ENCODE peak calls at places on chromosome 4, in five cellular contexts. N is Right ventricle myocardium superior, G is tibial artery, K is EH, O is occipital lobe. Z is an unnamed sample.
A peak's percentile ranks its signal among the peaks of the same experiment; 100 is the strongest.

GRCh38 chr4:163473130-163473529 is 424 bp downstream of the TKTL2 start:
- DNase-seq in N (no peak), G (no peak), K (no peak), O (no peak), Z (no peak)

GRCh38 chr4:120724656-120725055 is 197.9 kb downstream of the PRDM5 start:
- DNase-seq in N (no peak), G (no peak), K (no peak), O (no peak), Z (no peak)

GRCh38 chr4:17932041-17932440 is 89.5 kb downstream of the LCORL start:
- DNase-seq in N (no peak), G (no peak), K (no peak), O (no peak), Z (no peak)

GRCh38 chr4:152540293-152540674 is 4.4 kb upstream of the FBXW7 start:
- DNase-seq in N (no peak), G (no peak), K (no peak), O (no peak), Z (no peak)

GRCh38 chr4:118086334-118086733 is 52.0 kb downstream of the NDST3 start:
- DNase-seq in N (no peak), G (no peak), K (peak; percentile 70), O (no peak), Z (no peak)

GRCh38 chr4:144374065-144374464 is 233.5 kb upstream of the GYPA start:
- DNase-seq in N (no peak), G (no peak), K (no peak), O (no peak), Z (no peak)

GRCh38 chr4:112855058-112855457 is 194.4 kb upstream of the ANK2 start:
- DNase-seq in N (no peak), G (no peak), K (no peak), O (peak; percentile 15), Z (no peak)

GRCh38 chr4:7462509-7462971 is 27.8 kb upstream of the PSAPL1 start:
- DNase-seq in N (peak; percentile 56), G (no peak), K (peak; percentile 25), O (peak; percentile 37), Z (no peak)

GRCh38 chr4:114497116-114497515 is 101.5 kb upstream of the UGT8 start:
- DNase-seq in N (no peak), G (no peak), K (no peak), O (no peak), Z (no peak)

GRCh38 chr4:187903700-187904099 is 91.9 kb upstream of the ZFP42 start:
- DNase-seq in N (no peak), G (no peak), K (peak; percentile 77), O (no peak), Z (no peak)

GRCh38 chr4:108483077-108483476 is 137.3 kb upstream of the RPL34 start:
- DNase-seq in N (no peak), G (no peak), K (peak; percentile 3), O (no peak), Z (no peak)

Z was measured in psoas muscle.